ENCODE peak calls at places on chromosomes 3 and 15, in six cellular contexts. O is OCI-LY7, H is astrocyte of the cerebellum, Z is AG09309, M is heart right ventricle, D is AG04450. U is an unnamed sample.

GRCh38 chr3:72582211-72582878 is 265.9 kb downstream of the SHQ1 start:
- DNase-seq in O (peak; percentile 13), H (no peak), Z (no peak), M (no peak), D (no peak), U (no peak)

GRCh38 chr3:189389346-189389745 is 217.6 kb downstream of the TPRG1 start:
- DNase-seq in O (no peak), H (peak; percentile 46), Z (peak; percentile 29), M (no peak), D (no peak), U (no peak)

GRCh38 chr3:46369675-46370132 is 1.0 kb upstream of the CCR5 start:
- DNase-seq in O (no peak), H (no peak), Z (no peak), M (no peak), D (no peak), U (no peak)

GRCh38 chr15:64141798-64142512 is 9.6 kb upstream of the SNX22 start:
- DNase-seq in O (no peak), H (no peak), Z (no peak), M (no peak), D (no peak), U (no peak)

GRCh38 chr15:70559223-70559823 is 204.0 kb downstream of the UACA start:
- DNase-seq in O (peak; percentile 4), H (no peak), Z (no peak), M (peak; percentile 31), D (no peak), U (no peak)

GRCh38 chr3:135148431-135148830 is 353.4 kb downstream of the EPHB1 start:
- DNase-seq in O (no peak), H (no peak), Z (no peak), M (peak; percentile 12), D (no peak), U (no peak)

GRCh38 chr3:66633564-66633963 is 132.7 kb upstream of the LRIG1 start:
- DNase-seq in O (no peak), H (no peak), Z (no peak), M (peak; percentile 40), D (no peak), U (no peak)

GRCh38 chr15:28125673-28126651 is 26.8 kb upstream of the OCA2 start:
- DNase-seq in O (peak; percentile 65), H (peak; percentile 59), Z (peak; percentile 24), M (peak; percentile 41), D (peak; percentile 24), U (peak; percentile 25)

GRCh38 chr3:145696011-145696410 is 465.0 kb downstream of the PLOD2 start:
- DNase-seq in O (no peak), H (no peak), Z (no peak), M (no peak), D (no peak), U (no peak)

GRCh38 chr15:68078365-68078764 is 24.2 kb downstream of the PIAS1 start:
- DNase-seq in O (no peak), H (no peak), Z (no peak), M (no peak), D (no peak), U (no peak)

GRCh38 chr15:33293619-33294309 is 17.0 kb upstream of the RYR3 start:
- DNase-seq in O (no peak), H (no peak), Z (no peak), M (no peak), D (no peak), U (no peak)

GRCh38 chr3:172625404-172625803 is 85.5 kb downstream of the NCEH1 start:
- DNase-seq in O (no peak), H (no peak), Z (no peak), M (no peak), D (no peak), U (no peak)

GRCh38 chr15:86611392-86612040 is 531.8 kb downstream of the AGBL1 start:
- DNase-seq in O (no peak), H (peak; percentile 31), Z (no peak), M (no peak), D (no peak), U (no peak)

GRCh38 chr3:8506611-8507061 is 5.0 kb downstream of the LMCD1 start:
- DNase-seq in O (no peak), H (no peak), Z (no peak), M (no peak), D (no peak), U (no peak)

GRCh38 chr3:128483657-128484403 is 9.2 kb downstream of the GATA2 start:
- DNase-seq in O (no peak), H (no peak), Z (no peak), M (no peak), D (no peak), U (no peak)

GRCh38 chr3:194675081-194675640 is 3.2 kb upstream of the LSG1 start:
- DNase-seq in O (no peak), H (no peak), Z (no peak), M (peak; percentile 17), D (no peak), U (no peak)

GRCh38 chr3:71972031-71972430 is 187.1 kb upstream of the PROK2 start:
- DNase-seq in O (peak; percentile 48), H (no peak), Z (no peak), M (no peak), D (no peak), U (no peak)

GRCh38 chr3:189519458-189519857 is 111.7 kb upstream of the TP63 start:
- DNase-seq in O (no peak), H (no peak), Z (no peak), M (no peak), D (no peak), U (no peak)

GRCh38 chr15:68412218-68412617 is 19.7 kb downstream of the ITGA11 start:
- DNase-seq in O (no peak), H (no peak), Z (no peak), M (no peak), D (no peak), U (no peak)

GRCh38 chr3:297585-297984 is 101.0 kb downstream of the CHL1 start:
- DNase-seq in O (no peak), H (no peak), Z (no peak), M (no peak), D (no peak), U (no peak)

GRCh38 chr3:149212386-149212785 is 9.2 kb downstream of the CP start:
- DNase-seq in O (no peak), H (no peak), Z (no peak), M (no peak), D (no peak), U (no peak)

GRCh38 chr15:60074181-60074885 is 70.2 kb downstream of the FOXB1 start:
- DNase-seq in O (no peak), H (no peak), Z (no peak), M (no peak), D (no peak), U (no peak)

GRCh38 chr15:38253448-38253847 is 812 bp downstream of the SPRED1 start:
- DNase-seq in O (peak; percentile 18), H (peak; percentile 57), Z (peak; percentile 28), M (no peak), D (no peak), U (peak; percentile 60)

DNA sequence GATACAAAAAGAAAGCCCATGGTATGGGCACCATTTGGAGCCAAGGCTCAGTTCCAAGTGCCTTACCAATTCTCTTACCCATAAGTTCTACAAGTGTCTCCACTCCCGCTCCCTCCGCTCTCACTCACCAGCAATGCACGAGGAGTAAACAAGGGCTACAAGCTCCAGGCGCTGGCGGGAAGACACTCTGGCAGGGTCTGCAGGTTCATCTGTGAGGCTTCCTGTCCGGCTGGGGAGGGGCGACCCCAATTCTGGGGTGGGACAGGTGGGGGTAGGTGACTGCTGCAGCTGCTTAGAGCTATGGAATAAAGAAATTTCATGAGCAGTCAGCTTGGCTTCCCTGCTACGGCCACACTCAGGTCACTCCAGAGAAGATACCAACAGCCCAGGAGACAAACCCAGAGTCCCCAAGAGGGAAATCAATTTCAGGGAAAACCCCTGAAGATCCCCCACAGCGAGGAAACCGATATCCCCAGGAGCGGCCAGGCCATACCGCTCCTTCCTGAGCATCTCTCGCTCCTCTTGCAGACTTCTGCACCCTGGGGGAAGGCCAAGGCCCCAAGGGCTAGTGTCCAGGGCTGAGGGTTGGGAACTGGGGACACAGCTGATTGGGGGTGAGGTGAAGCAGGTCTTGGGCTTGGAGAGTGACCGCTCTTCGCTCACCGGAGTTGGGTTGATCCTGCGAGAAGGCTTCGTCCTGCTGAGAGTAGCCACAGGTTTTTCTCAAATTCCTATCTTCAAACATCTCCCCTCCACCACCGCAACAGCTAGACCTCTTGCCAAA is 1.4 kb downstream of the CDAN1 start:
- DNase-seq in O (no peak), H (no peak), Z (no peak), M (no peak), D (no peak), U (no peak)
- H3K4me3 ChIP-seq in O (peak overlapping the region; percentile 83), H (peak overlapping the region; percentile 63), Z (peak overlapping the region; percentile 79), M (peak overlapping the region; percentile 85), D (peak overlapping the region; percentile 93), U (peak overlapping the region; percentile 59)

DNA sequence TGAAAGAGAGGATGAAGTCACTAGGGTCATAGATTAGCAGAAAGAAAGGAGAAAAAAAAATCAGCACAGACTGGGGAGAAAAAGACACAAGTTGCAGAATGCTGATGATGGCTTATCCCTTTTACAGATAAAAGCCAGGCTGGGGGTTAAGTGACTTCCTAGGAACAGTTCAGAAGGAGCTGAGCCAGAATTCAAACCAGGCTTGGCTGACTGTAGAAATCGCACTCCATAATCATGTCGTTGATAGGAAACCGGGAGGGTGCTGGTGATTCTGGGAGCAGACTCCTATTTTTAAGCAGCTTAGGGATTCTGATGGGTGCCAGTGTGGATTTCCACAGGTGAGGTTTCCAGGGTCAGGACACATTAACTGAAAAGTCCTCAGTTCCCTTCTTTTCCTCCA is 159.5 kb upstream of the BHLHE40 start:
- DNase-seq in O (no peak), H (no peak), Z (no peak), M (no peak), D (no peak), U (no peak)
- TF ChIP-seq CTCF in O (no peak), H (no peak), Z (no peak), M (no peak), D (no peak), U (no peak)

DNA sequence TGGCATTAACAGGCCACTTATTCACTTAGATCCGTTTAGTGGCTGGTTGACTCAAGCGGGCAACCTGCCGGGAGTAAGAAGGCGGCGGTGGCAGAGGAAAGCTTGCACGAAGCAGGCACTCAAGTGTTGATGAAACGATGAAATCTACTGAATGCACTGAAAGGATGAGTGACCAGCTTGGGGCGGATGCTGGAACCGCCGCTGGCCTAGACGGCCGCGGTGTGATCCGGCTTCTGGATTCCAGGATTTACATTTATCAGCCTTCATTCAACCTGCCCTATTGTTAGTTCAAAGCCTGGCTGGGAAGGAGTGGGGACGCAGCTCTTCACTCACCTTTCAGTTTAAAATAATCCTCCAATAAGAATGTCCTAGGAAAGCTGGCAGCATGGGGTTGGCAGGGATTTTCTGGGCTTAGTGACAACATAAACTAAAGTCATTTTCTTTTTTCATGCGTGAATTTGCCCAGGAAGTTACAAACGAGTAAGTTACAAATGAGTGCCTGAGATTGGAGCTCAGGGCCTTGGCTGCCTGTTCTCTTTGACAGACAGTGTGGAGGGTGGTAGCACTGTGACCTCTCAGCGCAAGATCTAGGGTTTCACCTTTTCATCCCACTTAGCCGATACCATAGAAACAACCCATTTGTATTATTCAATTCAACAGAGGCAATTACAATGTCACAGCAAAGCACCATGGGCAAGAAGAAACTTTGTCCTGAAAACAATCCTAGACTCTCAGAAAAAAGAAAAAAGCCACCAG is 1.1 kb upstream of the PLCH1 start:
- DNase-seq in O (no peak), H (no peak), Z (no peak), M (no peak), D (no peak), U (no peak)
- H3K4me3 ChIP-seq in O (no peak overlapping the region), H (no peak overlapping the region), Z (no peak overlapping the region), M (peak overlapping the region; percentile 71), D (no peak overlapping the region), U (no peak overlapping the region)

DNA sequence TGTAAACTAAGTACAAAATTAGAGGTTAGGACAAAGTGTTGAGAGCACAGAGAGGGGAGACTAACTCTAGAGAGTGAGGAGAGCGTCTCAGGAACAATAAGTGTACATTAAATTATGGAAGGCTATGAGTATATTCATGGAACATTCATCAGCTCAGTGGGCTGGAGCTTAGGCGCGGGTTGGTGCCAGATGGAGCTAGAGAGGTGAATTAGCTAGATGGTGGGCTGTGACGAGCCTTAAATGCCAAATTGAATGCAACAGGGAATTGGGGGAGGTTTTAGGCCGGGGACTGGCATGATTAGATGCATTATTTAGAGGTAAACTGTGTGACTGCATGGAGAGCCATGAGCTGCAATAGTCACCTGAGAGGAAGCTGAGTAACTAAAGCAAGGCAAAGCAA is 97.1 kb downstream of the TMEM108 start:
- DNase-seq in O (no peak), H (no peak), Z (no peak), M (no peak), D (no peak), U (no peak)
- TF ChIP-seq CTCF in O (no peak), H (no peak), Z (no peak), M (no peak), D (no peak), U (no peak)

U was measured in HFF-Myc.